ENCODE peak calls at places on chromosome 12, in six cellular contexts. One of them, this sample, is unnamed.

GRCh38 chr12:49818241-49818640 is 10.0 kb downstream of the NCKAP5L start:
- DNase-seq in GM12878: no peak
- DNase-seq in HepG2: no peak
- DNase-seq in A549: no peak
- DNase-seq in SK-N-SH: no peak
- DNase-seq in IMR-90: no peak
- DNase-seq in this sample: no peak

GRCh38 chr12:107402041-107403022 is 283.3 kb upstream of the PWP1 start:
- DNase-seq in GM12878: no peak
- DNase-seq in HepG2: peak; percentile 69
- DNase-seq in A549: peak; percentile 85
- DNase-seq in SK-N-SH: peak; percentile 64
- DNase-seq in IMR-90: peak; percentile 62
- DNase-seq in this sample: peak; percentile 79

GRCh38 chr12:14773685-14774073 is 29.6 kb downstream of the WBP11 start:
- DNase-seq in GM12878: peak; percentile 48
- DNase-seq in HepG2: no peak
- DNase-seq in A549: no peak
- DNase-seq in SK-N-SH: peak; percentile 7
- DNase-seq in IMR-90: no peak
- DNase-seq in this sample: no peak

GRCh38 chr12:10392394-10392930 is 2.6 kb upstream of the KLRK1 start:
- DNase-seq in GM12878: peak; percentile 77
- DNase-seq in HepG2: no peak
- DNase-seq in A549: peak; percentile 69
- DNase-seq in SK-N-SH: no peak
- DNase-seq in IMR-90: peak; percentile 67
- DNase-seq in this sample: no peak

GRCh38 chr12:46458500-46459106 is 86.0 kb upstream of the SLC38A2 start:
- DNase-seq in GM12878: no peak
- DNase-seq in HepG2: no peak
- DNase-seq in A549: no peak
- DNase-seq in SK-N-SH: no peak
- DNase-seq in IMR-90: no peak
- DNase-seq in this sample: no peak

GRCh38 chr12:12975322-12976077 is 23.5 kb upstream of the GPRC5D start:
- DNase-seq in GM12878: no peak
- DNase-seq in HepG2: peak; percentile 41
- DNase-seq in A549: peak; percentile 64
- DNase-seq in SK-N-SH: peak; percentile 12
- DNase-seq in IMR-90: peak; percentile 59
- DNase-seq in this sample: no peak

GRCh38 chr12:126156806-126157574 is 1091.8 kb downstream of the AACS start:
- DNase-seq in GM12878: no peak
- DNase-seq in HepG2: no peak
- DNase-seq in A549: no peak
- DNase-seq in SK-N-SH: peak; percentile 38
- DNase-seq in IMR-90: no peak
- DNase-seq in this sample: peak; percentile 47

GRCh38 chr12:55446334-55446733 is 2.5 kb downstream of the OR6C2 start:
- DNase-seq in GM12878: no peak
- DNase-seq in HepG2: peak; percentile 29
- DNase-seq in A549: no peak
- DNase-seq in SK-N-SH: no peak
- DNase-seq in IMR-90: no peak
- DNase-seq in this sample: no peak

GRCh38 chr12:93793983-93794382 is 116.8 kb downstream of the CRADD start:
- DNase-seq in GM12878: no peak
- DNase-seq in HepG2: no peak
- DNase-seq in A549: no peak
- DNase-seq in SK-N-SH: no peak
- DNase-seq in IMR-90: peak; percentile 85
- DNase-seq in this sample: no peak

GRCh38 chr12:109861689-109862314 is 18.5 kb downstream of the GLTP start:
- DNase-seq in GM12878: no peak
- DNase-seq in HepG2: peak; percentile 60
- DNase-seq in A549: no peak
- DNase-seq in SK-N-SH: no peak
- DNase-seq in IMR-90: peak; percentile 20
- DNase-seq in this sample: no peak

GRCh38 chr12:67269632-67270578 is 747 bp downstream of the CAND1 start:
- DNase-seq in GM12878: no peak
- DNase-seq in HepG2: peak; percentile 15
- DNase-seq in A549: peak; percentile 46
- DNase-seq in SK-N-SH: peak; percentile 72
- DNase-seq in IMR-90: no peak
- DNase-seq in this sample: no peak

GRCh38 chr12:53298154-53298553 is 1.3 kb upstream of the MYG1 start:
- DNase-seq in GM12878: no peak
- DNase-seq in HepG2: no peak
- DNase-seq in A549: no peak
- DNase-seq in SK-N-SH: no peak
- DNase-seq in IMR-90: peak; percentile 97
- DNase-seq in this sample: no peak

GRCh38 chr12:22588817-22589216 is 36.2 kb upstream of the ETNK1 start:
- DNase-seq in GM12878: no peak
- DNase-seq in HepG2: peak; percentile 10
- DNase-seq in A549: peak; percentile 87
- DNase-seq in SK-N-SH: no peak
- DNase-seq in IMR-90: no peak
- DNase-seq in this sample: no peak

GRCh38 chr12:122185079-122185478 is 2.2 kb downstream of the LRRC43 start:
- DNase-seq in GM12878: no peak
- DNase-seq in HepG2: no peak
- DNase-seq in A549: no peak
- DNase-seq in SK-N-SH: no peak
- DNase-seq in IMR-90: no peak
- DNase-seq in this sample: no peak

GRCh38 chr12:62191747-62192485 is 68.3 kb upstream of the USP15 start:
- DNase-seq in GM12878: no peak
- DNase-seq in HepG2: no peak
- DNase-seq in A549: peak; percentile 16
- DNase-seq in SK-N-SH: peak; percentile 15
- DNase-seq in IMR-90: no peak
- DNase-seq in this sample: no peak

GRCh38 chr12:94077209-94077608 is 71.2 kb upstream of the PLXNC1 start:
- DNase-seq in GM12878: no peak
- DNase-seq in HepG2: no peak
- DNase-seq in A549: no peak
- DNase-seq in SK-N-SH: no peak
- DNase-seq in IMR-90: no peak
- DNase-seq in this sample: no peak

GRCh38 chr12:53452159-53453077 is 516 bp downstream of the PCBP2 start:
- DNase-seq in GM12878: no peak
- DNase-seq in HepG2: peak; percentile 72
- DNase-seq in A549: peak; percentile 95
- DNase-seq in SK-N-SH: peak; percentile 91
- DNase-seq in IMR-90: peak; percentile 85
- DNase-seq in this sample: peak; percentile 53

GRCh38 chr12:124448241-124448954 is 119.0 kb downstream of the NCOR2 start:
- DNase-seq in GM12878: no peak
- DNase-seq in HepG2: no peak
- DNase-seq in A549: no peak
- DNase-seq in SK-N-SH: no peak
- DNase-seq in IMR-90: no peak
- DNase-seq in this sample: no peak

GRCh38 chr12:88111074-88111652 is 30.7 kb downstream of the CEP290 start:
- DNase-seq in GM12878: peak; percentile 2
- DNase-seq in HepG2: peak; percentile 24
- DNase-seq in A549: peak; percentile 74
- DNase-seq in SK-N-SH: peak; percentile 25
- DNase-seq in IMR-90: peak; percentile 56
- DNase-seq in this sample: no peak

GRCh38 chr12:24631691-24632090 is 317.2 kb downstream of the BCAT1 start:
- DNase-seq in GM12878: no peak
- DNase-seq in HepG2: no peak
- DNase-seq in A549: no peak
- DNase-seq in SK-N-SH: no peak
- DNase-seq in IMR-90: no peak
- DNase-seq in this sample: no peak

GRCh38 chr12:15726029-15726756 is 63.0 kb downstream of the EPS8 start:
- DNase-seq in GM12878: no peak
- DNase-seq in HepG2: no peak
- DNase-seq in A549: no peak
- DNase-seq in SK-N-SH: no peak
- DNase-seq in IMR-90: no peak
- DNase-seq in this sample: no peak

GRCh38 chr12:111953455-111953854 is 59.5 kb downstream of the TMEM116 start:
- DNase-seq in GM12878: no peak
- DNase-seq in HepG2: peak; percentile 33
- DNase-seq in A549: no peak
- DNase-seq in SK-N-SH: no peak
- DNase-seq in IMR-90: peak; percentile 11
- DNase-seq in this sample: no peak
- TF ChIP-seq RFX5 in GM12878: no peak
- TF ChIP-seq RFX5 in HepG2: no peak
- TF ChIP-seq RFX5 in A549: no peak
- TF ChIP-seq RFX5 in SK-N-SH: no peak
- TF ChIP-seq RFX5 in IMR-90: no peak
- TF ChIP-seq RFX5 in this sample: no peak

GRCh38 chr12:32134144-32134888 is 27.7 kb downstream of the BICD1 start:
- DNase-seq in GM12878: peak; percentile 61
- DNase-seq in HepG2: no peak
- DNase-seq in A549: no peak
- DNase-seq in SK-N-SH: peak; percentile 47
- DNase-seq in IMR-90: peak; percentile 83
- DNase-seq in this sample: no peak
- TF ChIP-seq RFX5 in GM12878: no peak
- TF ChIP-seq RFX5 in HepG2: no peak
- TF ChIP-seq RFX5 in A549: no peak
- TF ChIP-seq RFX5 in SK-N-SH: no peak
- TF ChIP-seq RFX5 in IMR-90: no peak
- TF ChIP-seq RFX5 in this sample: no peak

GRCh38 chr12:26100966-26101744 is 23.7 kb downstream of the BHLHE41 start:
- DNase-seq in GM12878: no peak
- DNase-seq in HepG2: no peak
- DNase-seq in A549: no peak
- DNase-seq in SK-N-SH: no peak
- DNase-seq in IMR-90: no peak
- DNase-seq in this sample: no peak

GRCh38 chr12:26101833-26102232 is 23.0 kb downstream of the BHLHE41 start:
- DNase-seq in GM12878: no peak
- DNase-seq in HepG2: no peak
- DNase-seq in A549: no peak
- DNase-seq in SK-N-SH: no peak
- DNase-seq in IMR-90: no peak
- DNase-seq in this sample: no peak

GRCh38 chr12:26092706-26093105 is 32.1 kb downstream of the BHLHE41 start:
- DNase-seq in GM12878: no peak
- DNase-seq in HepG2: no peak
- DNase-seq in A549: no peak
- DNase-seq in SK-N-SH: no peak
- DNase-seq in IMR-90: peak; percentile 46
- DNase-seq in this sample: no peak

GRCh38 chr12:26091837-26092236 is 33.0 kb downstream of the BHLHE41 start:
- DNase-seq in GM12878: no peak
- DNase-seq in HepG2: no peak
- DNase-seq in A549: no peak
- DNase-seq in SK-N-SH: peak; percentile 40
- DNase-seq in IMR-90: no peak
- DNase-seq in this sample: no peak

GRCh38 chr12:26097046-26097878 is 27.6 kb downstream of the BHLHE41 start:
- DNase-seq in GM12878: no peak
- DNase-seq in HepG2: peak; percentile 49
- DNase-seq in A549: peak; percentile 80
- DNase-seq in SK-N-SH: peak; percentile 75
- DNase-seq in IMR-90: peak; percentile 76
- DNase-seq in this sample: peak; percentile 68
- TF ChIP-seq RFX5 in GM12878: no peak
- TF ChIP-seq RFX5 in HepG2: no peak
- TF ChIP-seq RFX5 in A549: no peak
- TF ChIP-seq RFX5 in SK-N-SH: no peak
- TF ChIP-seq RFX5 in IMR-90: no peak
- TF ChIP-seq RFX5 in this sample: no peak

DNA sequence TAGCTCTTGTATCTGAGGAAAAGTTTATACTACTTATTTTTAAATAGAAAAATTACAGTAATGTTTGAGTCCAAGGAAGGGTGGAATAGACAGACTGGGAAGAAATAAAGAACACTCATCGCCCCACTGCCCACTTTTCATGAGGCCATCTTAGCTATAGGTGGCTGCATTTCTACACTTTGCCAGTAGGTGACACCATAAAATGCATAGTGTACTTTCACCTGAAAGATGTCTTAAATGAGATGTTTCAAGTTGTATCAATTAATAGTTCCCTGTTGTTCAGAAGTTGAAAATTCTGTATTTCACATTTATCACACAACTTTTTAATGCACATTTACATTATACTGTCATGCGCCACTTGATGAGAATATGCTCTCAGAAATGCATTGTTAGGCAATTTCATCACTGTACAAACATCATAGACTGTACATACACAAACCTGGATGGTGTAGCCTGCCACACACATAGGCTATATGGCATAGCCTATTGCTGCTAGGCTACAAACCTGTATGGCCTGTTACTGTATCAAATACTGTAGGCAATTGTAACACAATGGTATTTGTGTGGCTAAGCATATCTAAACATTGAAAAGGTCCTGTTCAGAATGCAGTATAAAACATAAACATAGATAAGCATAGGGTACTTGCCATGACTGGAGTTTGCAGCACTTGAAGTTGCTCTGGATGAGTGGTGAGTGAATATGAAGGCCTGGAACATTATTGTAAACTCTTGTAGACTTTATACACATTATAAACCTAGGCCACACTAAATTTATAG is 27.5 kb downstream of the PMCH start:
- DNase-seq in GM12878: no peak
- DNase-seq in HepG2: peak; percentile 9
- DNase-seq in A549: peak; percentile 51
- DNase-seq in SK-N-SH: peak; percentile 24
- DNase-seq in IMR-90: peak; percentile 63
- DNase-seq in this sample: no peak
- TF ChIP-seq RFX5 in GM12878: no peak
- TF ChIP-seq RFX5 in HepG2: no peak
- TF ChIP-seq RFX5 in A549: no peak
- TF ChIP-seq RFX5 in SK-N-SH: no peak
- TF ChIP-seq RFX5 in IMR-90: no peak
- TF ChIP-seq RFX5 in this sample: no peak

DNA sequence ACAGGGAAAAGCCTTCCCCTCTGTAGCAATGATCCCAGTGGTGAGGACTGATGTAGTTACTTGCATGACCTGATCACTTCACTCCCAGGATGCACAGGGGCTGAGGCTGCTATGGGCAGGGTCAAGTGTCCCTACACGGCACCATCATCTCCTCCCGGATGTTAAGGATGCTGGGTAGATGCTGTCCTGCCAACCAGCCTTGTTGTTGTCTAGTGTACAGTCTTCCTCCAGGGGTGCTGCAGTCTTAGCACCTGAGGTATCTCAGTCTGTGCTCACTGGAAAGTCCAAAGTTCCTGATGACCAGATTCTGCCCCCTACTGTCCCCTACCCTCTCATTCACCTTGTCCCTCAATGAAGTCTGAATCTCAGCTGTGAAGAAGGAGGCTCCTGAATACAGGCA is 20.1 kb downstream of the CPM start:
- DNase-seq in GM12878: no peak
- DNase-seq in HepG2: no peak
- DNase-seq in A549: peak; percentile 11
- DNase-seq in SK-N-SH: no peak
- DNase-seq in IMR-90: no peak
- DNase-seq in this sample: no peak
- TF ChIP-seq RFX5 in GM12878: no peak
- TF ChIP-seq RFX5 in HepG2: no peak
- TF ChIP-seq RFX5 in A549: no peak
- TF ChIP-seq RFX5 in SK-N-SH: no peak
- TF ChIP-seq RFX5 in IMR-90: no peak
- TF ChIP-seq RFX5 in this sample: no peak